ENCODE peak calls at places on chromosomes 7 and 10, in six cellular contexts. D, O, A, W, N and T are unnamed samples.

GRCh38 chr7:127832592-127832991 is 180.6 kb downstream of the SND1 start:
- DNase-seq in D (no peak), O (no peak), A (no peak), W (no peak), N (no peak), T (no peak)

GRCh38 chr7:103902917-103903316 is 86.5 kb downstream of the RELN start:
- DNase-seq in D (no peak), O (no peak), A (no peak), W (no peak), N (no peak), T (no peak)

GRCh38 chr10:28962768-28963167 is 285.4 kb downstream of the BAMBI start:
- DNase-seq in D (no peak), O (no peak), A (no peak), W (no peak), N (no peak), T (no peak)

GRCh38 chr7:112937651-112938390 is 147.6 kb upstream of the TMEM168 start:
- DNase-seq in D (no peak), O (no peak), A (peak), W (no peak), N (no peak), T (no peak)

GRCh38 chr7:105656922-105657521 is 75.7 kb upstream of the EFCAB10 start:
- DNase-seq in D (peak), O (peak), A (peak), W (no peak), N (no peak), T (no peak)

GRCh38 chr7:43076189-43076605 is 36.2 kb upstream of the HECW1 start:
- DNase-seq in D (no peak), O (peak), A (peak), W (no peak), N (no peak), T (peak)

GRCh38 chr10:53754851-53755250 is 982.3 kb upstream of the MBL2 start:
- DNase-seq in D (peak), O (no peak), A (no peak), W (no peak), N (no peak), T (no peak)

GRCh38 chr7:92335574-92335973 is 89.8 kb downstream of the ANKIB1 start:
- DNase-seq in D (no peak), O (no peak), A (no peak), W (no peak), N (no peak), T (no peak)

GRCh38 chr7:155918720-155919399 is 106.6 kb upstream of the SHH start:
- DNase-seq in D (peak), O (no peak), A (peak), W (no peak), N (peak), T (no peak)

GRCh38 chr7:129889133-129889854 is 63.5 kb downstream of the UBE2H start:
- DNase-seq in D (no peak), O (no peak), A (no peak), W (no peak), N (no peak), T (no peak)

GRCh38 chr7:18901881-18902280 is 215.6 kb downstream of the TWIST1 start:
- DNase-seq in D (no peak), O (no peak), A (no peak), W (no peak), N (no peak), T (no peak)

GRCh38 chr7:128906766-128907559 is 3.5 kb downstream of the KCP start:
- DNase-seq in D (no peak), O (no peak), A (no peak), W (no peak), N (no peak), T (no peak)

GRCh38 chr7:100863406-100863950 is 3.7 kb upstream of the TRIP6 start:
- DNase-seq in D (no peak), O (no peak), A (no peak), W (no peak), N (no peak), T (no peak)

GRCh38 chr7:1839701-1840100 is 169.6 kb downstream of the ELFN1 start:
- DNase-seq in D (no peak), O (no peak), A (no peak), W (no peak), N (no peak), T (no peak)

GRCh38 chr10:48551796-48552591 is 52.9 kb downstream of the ARHGAP22 start:
- DNase-seq in D (peak), O (peak), A (peak), W (peak), N (peak), T (no peak)

GRCh38 chr7:143384148-143384547 is 3.0 kb downstream of the ZYX start:
- DNase-seq in D (no peak), O (no peak), A (peak), W (no peak), N (no peak), T (no peak)

GRCh38 chr10:73099141-73099540 is 2.5 kb upstream of the P4HA1 start:
- DNase-seq in D (no peak), O (no peak), A (no peak), W (no peak), N (no peak), T (no peak)

GRCh38 chr10:128125944-128126764 is at the start of gene MKI67:
- DNase-seq in D (peak), O (peak), A (peak), W (peak), N (peak), T (peak)

GRCh38 chr7:452791-453455 is 66.7 kb downstream of the PDGFA start:
- DNase-seq in D (no peak), O (no peak), A (no peak), W (no peak), N (no peak), T (peak)

GRCh38 chr7:90383422-90383821 is 19.8 kb upstream of the CLDN12 start:
- DNase-seq in D (no peak), O (no peak), A (peak), W (no peak), N (no peak), T (no peak)

GRCh38 chr7:2405601-2406345 is 2.4 kb downstream of the CHST12 start:
- DNase-seq in D (no peak), O (peak), A (no peak), W (no peak), N (no peak), T (peak)

GRCh38 chr7:8881916-8882315 is 448.5 kb downstream of the NXPH1 start:
- DNase-seq in D (no peak), O (no peak), A (no peak), W (no peak), N (no peak), T (no peak)

GRCh38 chr7:156185076-156185475 is 372.8 kb upstream of the SHH start:
- DNase-seq in D (no peak), O (no peak), A (no peak), W (no peak), N (no peak), T (no peak)

GRCh38 chr7:36275735-36276284 is 113.9 kb upstream of the ANLN start:
- DNase-seq in D (no peak), O (no peak), A (no peak), W (no peak), N (no peak), T (no peak)

GRCh38 chr7:105982388-105982787 is 19.3 kb downstream of the CDHR3 start:
- DNase-seq in D (no peak), O (no peak), A (no peak), W (no peak), N (no peak), T (no peak)

GRCh38 chr7:46680147-46680546 is 759.1 kb upstream of the IGFBP3 start:
- DNase-seq in D (peak), O (no peak), A (peak), W (peak), N (no peak), T (no peak)

GRCh38 chr7:137135654-137136350 is 207.7 kb downstream of the PTN start:
- DNase-seq in D (no peak), O (no peak), A (peak), W (no peak), N (no peak), T (no peak)

GRCh38 chr10:10520391-10521385 is 497.0 kb upstream of the CELF2 start:
- DNase-seq in D (no peak), O (no peak), A (no peak), W (no peak), N (no peak), T (peak)

GRCh38 chr7:100353685-100354330 is 4.1 kb upstream of the PILRB start:
- DNase-seq in D (no peak), O (no peak), A (no peak), W (no peak), N (no peak), T (no peak)

GRCh38 chr10:102941401-102941800 is 23.3 kb downstream of the CNNM2 start:
- DNase-seq in D (no peak), O (no peak), A (no peak), W (no peak), N (no peak), T (no peak)

GRCh38 chr7:106486331-106486730 is 174.6 kb downstream of the CCDC71L start:
- DNase-seq in D (no peak), O (no peak), A (peak), W (no peak), N (no peak), T (no peak)

GRCh38 chr7:127525866-127526456 is 59.4 kb downstream of the GCC1 start:
- DNase-seq in D (no peak), O (no peak), A (no peak), W (no peak), N (no peak), T (no peak)

GRCh38 chr10:6667679-6668270 is 87.7 kb upstream of the PRKCQ start:
- DNase-seq in D (peak), O (peak), A (peak), W (peak), N (no peak), T (no peak)

GRCh38 chr7:94111009-94111408 is 106.9 kb upstream of the BET1 start:
- DNase-seq in D (no peak), O (no peak), A (no peak), W (no peak), N (no peak), T (no peak)

GRCh38 chr10:103709341-103709920 is 145.9 kb downstream of the SH3PXD2A start:
- DNase-seq in D (no peak), O (no peak), A (peak), W (no peak), N (no peak), T (no peak)

GRCh38 chr10:127100983-127101615 is 95.3 kb downstream of the INSYN2A start:
- DNase-seq in D (no peak), O (no peak), A (no peak), W (no peak), N (no peak), T (no peak)